ENCODE peak calls at places on chromosomes 7 and 10, in eight cellular contexts. One of them, this sample, is unnamed. For H3K4me1 and H3K9me3, the result is how much of the 10 kb centered on the place peaks cover.

GRCh38 chr7:101066858-101067227 is 18.4 kb upstream of the TRIM56 start:
- DNase-seq in tibial artery: no peak
- DNase-seq in HCT116: no peak
- DNase-seq in psoas muscle: no peak
- DNase-seq in transverse colon: no peak
- DNase-seq in adipocyte: no peak
- DNase-seq in iPS DF 6.9: no peak
- DNase-seq in CD4-positive, alpha-beta memory T cell: no peak
- DNase-seq in this sample: no peak

GRCh38 chr10:56116684-56117083 is 244.4 kb downstream of the ZWINT start:
- DNase-seq in CD4-positive, alpha-beta memory T cell: no peak
- DNase-seq in tibial artery: no peak
- DNase-seq in iPS DF 6.9: peak
- DNase-seq in psoas muscle: no peak
- DNase-seq in HCT116: no peak
- DNase-seq in transverse colon: no peak
- DNase-seq in adipocyte: no peak
- DNase-seq in this sample: no peak

GRCh38 chr10:31032515-31033132 is 959 bp upstream of the ZNF438 start:
- DNase-seq in CD4-positive, alpha-beta memory T cell: no peak
- DNase-seq in transverse colon: peak
- DNase-seq in psoas muscle: no peak
- DNase-seq in HCT116: no peak
- DNase-seq in iPS DF 6.9: no peak
- DNase-seq in tibial artery: no peak
- DNase-seq in adipocyte: no peak
- DNase-seq in this sample: no peak

GRCh38 chr10:52464725-52465124 is 150.6 kb downstream of the DKK1 start:
- DNase-seq in adipocyte: no peak
- DNase-seq in CD4-positive, alpha-beta memory T cell: no peak
- DNase-seq in psoas muscle: no peak
- DNase-seq in transverse colon: no peak
- DNase-seq in iPS DF 6.9: no peak
- DNase-seq in tibial artery: no peak
- DNase-seq in HCT116: no peak
- DNase-seq in this sample: no peak

GRCh38 chr10:43644252-43644651 is 4.4 kb downstream of the ZNF32 start:
- DNase-seq in CD4-positive, alpha-beta memory T cell: no peak
- DNase-seq in adipocyte: no peak
- DNase-seq in iPS DF 6.9: no peak
- DNase-seq in transverse colon: no peak
- DNase-seq in tibial artery: no peak
- DNase-seq in psoas muscle: no peak
- DNase-seq in HCT116: no peak
- DNase-seq in this sample: peak

GRCh38 chr7:51288896-51289607 is 27.6 kb downstream of the COBL start:
- DNase-seq in iPS DF 6.9: no peak
- DNase-seq in HCT116: no peak
- DNase-seq in CD4-positive, alpha-beta memory T cell: no peak
- DNase-seq in transverse colon: peak
- DNase-seq in tibial artery: no peak
- DNase-seq in adipocyte: no peak
- DNase-seq in psoas muscle: no peak
- DNase-seq in this sample: no peak

GRCh38 chr7:150317748-150318444 is 5.3 kb upstream of the LRRC61 start:
- DNase-seq in CD4-positive, alpha-beta memory T cell: no peak
- DNase-seq in transverse colon: no peak
- DNase-seq in psoas muscle: no peak
- DNase-seq in tibial artery: no peak
- DNase-seq in iPS DF 6.9: no peak
- DNase-seq in HCT116: no peak
- DNase-seq in adipocyte: no peak
- DNase-seq in this sample: no peak

GRCh38 chr7:27105161-27106122 is 3.0 kb upstream of the HOXA2 start:
- DNase-seq in CD4-positive, alpha-beta memory T cell: no peak
- DNase-seq in iPS DF 6.9: no peak
- DNase-seq in psoas muscle: no peak
- DNase-seq in transverse colon: no peak
- DNase-seq in adipocyte: no peak
- DNase-seq in tibial artery: no peak
- DNase-seq in HCT116: no peak
- DNase-seq in this sample: no peak

GRCh38 chr7:133980794-133981193 is 146.3 kb upstream of the LRGUK start:
- DNase-seq in CD4-positive, alpha-beta memory T cell: no peak
- DNase-seq in HCT116: no peak
- DNase-seq in adipocyte: no peak
- DNase-seq in tibial artery: no peak
- DNase-seq in transverse colon: no peak
- DNase-seq in psoas muscle: no peak
- DNase-seq in iPS DF 6.9: no peak
- DNase-seq in this sample: no peak

GRCh38 chr7:27110977-27111752 is 8.7 kb upstream of the HOXA2 start:
- DNase-seq in transverse colon: no peak
- DNase-seq in HCT116: no peak
- DNase-seq in adipocyte: no peak
- DNase-seq in CD4-positive, alpha-beta memory T cell: no peak
- DNase-seq in iPS DF 6.9: no peak
- DNase-seq in tibial artery: no peak
- DNase-seq in psoas muscle: peak
- DNase-seq in this sample: no peak

GRCh38 chr10:98326621-98327027 is 58.6 kb upstream of the LOXL4 start:
- DNase-seq in tibial artery: no peak
- DNase-seq in psoas muscle: no peak
- DNase-seq in iPS DF 6.9: no peak
- DNase-seq in HCT116: no peak
- DNase-seq in CD4-positive, alpha-beta memory T cell: no peak
- DNase-seq in adipocyte: no peak
- DNase-seq in transverse colon: no peak
- DNase-seq in this sample: no peak

GRCh38 chr7:116806046-116806944 is 56.1 kb upstream of the CAPZA2 start:
- DNase-seq in iPS DF 6.9: no peak
- DNase-seq in CD4-positive, alpha-beta memory T cell: no peak
- DNase-seq in psoas muscle: no peak
- DNase-seq in tibial artery: no peak
- DNase-seq in transverse colon: no peak
- DNase-seq in adipocyte: no peak
- DNase-seq in HCT116: no peak
- DNase-seq in this sample: no peak

GRCh38 chr10:113019692-113020424 is 69.8 kb downstream of the TCF7L2 start:
- DNase-seq in adipocyte: no peak
- DNase-seq in HCT116: no peak
- DNase-seq in psoas muscle: no peak
- DNase-seq in transverse colon: no peak
- DNase-seq in iPS DF 6.9: no peak
- DNase-seq in CD4-positive, alpha-beta memory T cell: no peak
- DNase-seq in tibial artery: no peak
- DNase-seq in this sample: no peak

GRCh38 chr7:136728945-136729344 is 139.5 kb upstream of the CHRM2 start:
- DNase-seq in CD4-positive, alpha-beta memory T cell: no peak
- DNase-seq in psoas muscle: no peak
- DNase-seq in iPS DF 6.9: no peak
- DNase-seq in transverse colon: no peak
- DNase-seq in HCT116: no peak
- DNase-seq in tibial artery: no peak
- DNase-seq in adipocyte: no peak
- DNase-seq in this sample: no peak

GRCh38 chr7:131284702-131285419 is 42.8 kb upstream of the MKLN1 start:
- DNase-seq in iPS DF 6.9: no peak
- DNase-seq in HCT116: no peak
- DNase-seq in CD4-positive, alpha-beta memory T cell: no peak
- DNase-seq in psoas muscle: peak
- DNase-seq in tibial artery: peak
- DNase-seq in transverse colon: no peak
- DNase-seq in adipocyte: peak
- DNase-seq in this sample: no peak

GRCh38 chr7:141478845-141479244 is 72.4 kb upstream of the AGK start:
- DNase-seq in psoas muscle: no peak
- DNase-seq in tibial artery: no peak
- DNase-seq in HCT116: no peak
- DNase-seq in CD4-positive, alpha-beta memory T cell: no peak
- DNase-seq in transverse colon: no peak
- DNase-seq in iPS DF 6.9: no peak
- DNase-seq in adipocyte: no peak
- DNase-seq in this sample: no peak

GRCh38 chr10:59388577-59388976 is 26.2 kb upstream of the FAM13C start:
- DNase-seq in HCT116: no peak
- DNase-seq in iPS DF 6.9: no peak
- DNase-seq in tibial artery: no peak
- DNase-seq in CD4-positive, alpha-beta memory T cell: no peak
- DNase-seq in psoas muscle: no peak
- DNase-seq in transverse colon: no peak
- DNase-seq in adipocyte: no peak
- DNase-seq in this sample: no peak

GRCh38 chr10:131511391-131511790 is 199.9 kb upstream of the TCERG1L start:
- DNase-seq in tibial artery: no peak
- DNase-seq in adipocyte: no peak
- DNase-seq in HCT116: no peak
- DNase-seq in psoas muscle: no peak
- DNase-seq in transverse colon: no peak
- DNase-seq in CD4-positive, alpha-beta memory T cell: no peak
- DNase-seq in iPS DF 6.9: no peak
- DNase-seq in this sample: no peak
- H3K4me1 ChIP-seq in tibial artery: under half
- H3K4me1 ChIP-seq in adipocyte: under half
- H3K4me1 ChIP-seq in HCT116: under half
- H3K4me1 ChIP-seq in psoas muscle: under half
- H3K4me1 ChIP-seq in transverse colon: under half
- H3K4me1 ChIP-seq in CD4-positive, alpha-beta memory T cell: under half
- H3K4me1 ChIP-seq in iPS DF 6.9: under half
- H3K4me1 ChIP-seq in this sample: under half

GRCh38 chr7:157824819-157825121 is 488.0 kb downstream of the DNAJB6 start:
- DNase-seq in iPS DF 6.9: no peak
- DNase-seq in CD4-positive, alpha-beta memory T cell: no peak
- DNase-seq in tibial artery: no peak
- DNase-seq in psoas muscle: no peak
- DNase-seq in HCT116: no peak
- DNase-seq in transverse colon: no peak
- DNase-seq in adipocyte: no peak
- DNase-seq in this sample: no peak
- H3K9me3 ChIP-seq in iPS DF 6.9: under half
- H3K9me3 ChIP-seq in CD4-positive, alpha-beta memory T cell: under half
- H3K9me3 ChIP-seq in tibial artery: under half
- H3K9me3 ChIP-seq in psoas muscle: under half
- H3K9me3 ChIP-seq in HCT116: under half
- H3K9me3 ChIP-seq in transverse colon: under half
- H3K9me3 ChIP-seq in adipocyte: under half
- H3K9me3 ChIP-seq in this sample: under half

GRCh38 chr7:7821517-7821916 is 103.1 kb upstream of the RPA3 start:
- DNase-seq in tibial artery: no peak
- DNase-seq in psoas muscle: no peak
- DNase-seq in transverse colon: no peak
- DNase-seq in CD4-positive, alpha-beta memory T cell: no peak
- DNase-seq in adipocyte: no peak
- DNase-seq in HCT116: no peak
- DNase-seq in iPS DF 6.9: no peak
- DNase-seq in this sample: no peak
- H3K4me1 ChIP-seq in tibial artery: under half
- H3K4me1 ChIP-seq in psoas muscle: under half
- H3K4me1 ChIP-seq in transverse colon: under half
- H3K4me1 ChIP-seq in CD4-positive, alpha-beta memory T cell: under half
- H3K4me1 ChIP-seq in adipocyte: under half
- H3K4me1 ChIP-seq in HCT116: under half
- H3K4me1 ChIP-seq in iPS DF 6.9: under half
- H3K4me1 ChIP-seq in this sample: under half

GRCh38 chr7:14552060-14552459 is 350.5 kb downstream of the DGKB start:
- DNase-seq in psoas muscle: no peak
- DNase-seq in HCT116: no peak
- DNase-seq in CD4-positive, alpha-beta memory T cell: no peak
- DNase-seq in iPS DF 6.9: no peak
- DNase-seq in transverse colon: no peak
- DNase-seq in adipocyte: no peak
- DNase-seq in tibial artery: no peak
- DNase-seq in this sample: no peak
- H3K9me3 ChIP-seq in psoas muscle: under half
- H3K9me3 ChIP-seq in HCT116: under half
- H3K9me3 ChIP-seq in CD4-positive, alpha-beta memory T cell: under half
- H3K9me3 ChIP-seq in iPS DF 6.9: under half
- H3K9me3 ChIP-seq in transverse colon: under half
- H3K9me3 ChIP-seq in adipocyte: under half
- H3K9me3 ChIP-seq in tibial artery: under half
- H3K9me3 ChIP-seq in this sample: under half

This sample was measured in CD4-positive, CD25-positive, alpha-beta regulatory T cell.